ENCODE peak calls at places on chromosomes 16 and 17, in eight cellular contexts. Y is GM19239; T is cardiac fibroblast; L is body of pancreas; K is uterus; A is A549; Q is activated T-cell treated with anti-CD3 and anti-CD28 coated beads, Interleukin-2, amount 50 U/mL, for 72 hours; G is cardiac muscle cell. F is an unnamed sample.
A peak's percentile ranks its signal among the peaks of the same experiment; 100 is the strongest.

GRCh38 chr17:27780441-27781404 is 19.6 kb downstream of the NOS2 start:
- DNase-seq in G (no peak), K (no peak), L (no peak), Y (no peak), A (no peak), T (no peak), Q (no peak), F (no peak)

GRCh38 chr17:2309338-2310143 is 5.8 kb downstream of the SRR start:
- DNase-seq in Y (no peak), T (peak; percentile 65), G (no peak), L (peak; percentile 73), K (no peak), A (no peak), Q (no peak), F (no peak)

GRCh38 chr17:79399610-79400144 is 211.2 kb downstream of the RBFOX3 start:
- DNase-seq in Y (no peak), Q (no peak), L (no peak), T (no peak), A (no peak), G (no peak), K (no peak), F (no peak)

GRCh38 chr16:80924372-80924978 is 82.2 kb downstream of the CMC2 start:
- DNase-seq in T (peak; percentile 76), Q (peak; percentile 57), G (peak; percentile 69), K (no peak), A (peak; percentile 43), L (peak; percentile 39), Y (peak; percentile 51), F (no peak)

GRCh38 chr17:68498479-68499326 is 13.5 kb upstream of the PRKAR1A start:
- DNase-seq in G (no peak), K (peak; percentile 51), Y (no peak), A (no peak), T (peak; percentile 60), L (no peak), Q (no peak), F (no peak)

GRCh38 chr17:75856062-75856681 is 1.0 kb upstream of the WBP2 start:
- DNase-seq in G (no peak), K (no peak), Q (no peak), L (peak; percentile 49), T (no peak), Y (no peak), A (peak; percentile 67), F (peak; percentile 18)

GRCh38 chr17:61238455-61238933 is 161.1 kb upstream of the TBX2 start:
- DNase-seq in T (no peak), G (no peak), L (no peak), Q (no peak), A (no peak), Y (no peak), K (no peak), F (no peak)

GRCh38 chr17:67421869-67422273 is 44.8 kb downstream of the PITPNC1 start:
- DNase-seq in A (peak; percentile 95), T (peak; percentile 71), L (peak; percentile 73), G (no peak), Y (no peak), Q (peak; percentile 70), K (peak; percentile 33), F (no peak)

GRCh38 chr16:5071681-5072333 is at the start of gene ALG1:
- DNase-seq in L (peak; percentile 92), T (peak; percentile 90), A (peak; percentile 86), Q (peak; percentile 93), G (peak; percentile 92), K (peak; percentile 87), Y (peak; percentile 94), F (peak; percentile 55)

GRCh38 chr17:19410875-19411291 is at the start of gene RNF112:
- DNase-seq in K (no peak), G (no peak), A (no peak), T (peak; percentile 71), Y (no peak), Q (no peak), L (no peak), F (no peak)

GRCh38 chr16:11824362-11824761 is 27.0 kb downstream of the RSL1D1 start:
- DNase-seq in A (no peak), Q (no peak), G (no peak), T (no peak), L (peak; percentile 55), K (no peak), Y (no peak), F (no peak)

GRCh38 chr17:65696739-65697394 is 135.4 kb upstream of the AXIN2 start:
- DNase-seq in G (no peak), Y (no peak), A (no peak), K (peak; percentile 69), T (peak; percentile 58), L (no peak), Q (no peak), F (no peak)

GRCh38 chr16:74264806-74265205 is 31.8 kb upstream of the PSMD7 start:
- DNase-seq in Q (no peak), T (no peak), G (no peak), A (no peak), K (no peak), Y (no peak), L (no peak), F (no peak)

F was measured in DMS 273 treated with DMSO at 0.1 percent for 48 hours.